ENCODE peak calls at places on chromosomes 12 and 14, in four cellular contexts. N is germinal center, T is IMR-90, E is neuronal stem cell. R is an unnamed sample.

GRCh38 chr14:101492716-101493115 is 68.6 kb upstream of the DIO3 start:
- DNase-seq in N (no peak), T (no peak), E (no peak), R (no peak)

GRCh38 chr12:75360920-75361319 is 26.4 kb downstream of the GLIPR1L1 start:
- DNase-seq in N (no peak), T (no peak), E (no peak), R (no peak)

GRCh38 chr12:51511546-51512260 is 79.3 kb upstream of the SCN8A start:
- DNase-seq in N (no peak), T (no peak), E (no peak), R (no peak)

GRCh38 chr12:54996235-54996634 is 11.7 kb upstream of the TESPA1 start:
- DNase-seq in N (no peak), T (no peak), E (no peak), R (no peak)

GRCh38 chr12:24551368-24551767 is 397.5 kb downstream of the BCAT1 start:
- DNase-seq in N (no peak), T (no peak), E (no peak), R (no peak)

GRCh38 chr14:100116134-100116533 is 43.3 kb downstream of the DEGS2 start:
- DNase-seq in N (no peak), T (no peak), E (no peak), R (no peak)

GRCh38 chr12:30428098-30428497 is 267.6 kb downstream of the IPO8 start:
- DNase-seq in N (no peak), T (no peak), E (no peak), R (no peak)

GRCh38 chr12:124867389-124867930 is 3.8 kb upstream of the SCARB1 start:
- DNase-seq in N (no peak), T (peak), E (no peak), R (no peak)

GRCh38 chr14:23366163-23366921 is 1.4 kb upstream of the EFS start:
- DNase-seq in N (no peak), T (peak), E (peak), R (peak)

GRCh38 chr14:49972840-49973239 is 80.0 kb downstream of the ARF6 start:
- DNase-seq in N (no peak), T (peak), E (no peak), R (no peak)

GRCh38 chr12:105748806-105749600 is 389.8 kb downstream of the NUAK1 start:
- DNase-seq in N (no peak), T (peak), E (no peak), R (no peak)

GRCh38 chr12:95863337-95863736 is 4.6 kb downstream of the SNRPF start:
- DNase-seq in N (no peak), T (no peak), E (no peak), R (no peak)

R was measured in endothelial cell.